ENCODE peak calls at places on chromosomes 12 and 14, in eight cellular contexts. One of them, this sample, is unnamed.

GRCh38 chr14:93104961-93105360 is 10.8 kb downstream of the ITPK1 start:
- DNase-seq in WTC11: peak
- DNase-seq in HepG2: peak
- DNase-seq in GM12878: no peak
- DNase-seq in IMR-90: no peak
- DNase-seq in K562: no peak
- DNase-seq in H1: no peak
- DNase-seq in SK-N-SH: no peak
- DNase-seq in this sample: no peak

GRCh38 chr12:130879212-130879686 is 7.4 kb downstream of the RAN start:
- DNase-seq in WTC11: no peak
- DNase-seq in HepG2: no peak
- DNase-seq in GM12878: peak
- DNase-seq in IMR-90: no peak
- DNase-seq in K562: no peak
- DNase-seq in H1: peak
- DNase-seq in SK-N-SH: peak
- DNase-seq in this sample: no peak

GRCh38 chr12:66156654-66157053 is 13.1 kb downstream of the TMBIM4 start:
- DNase-seq in WTC11: no peak
- DNase-seq in HepG2: no peak
- DNase-seq in GM12878: no peak
- DNase-seq in IMR-90: peak
- DNase-seq in K562: no peak
- DNase-seq in H1: no peak
- DNase-seq in SK-N-SH: no peak
- DNase-seq in this sample: no peak

GRCh38 chr14:63928744-63929174 is 76.0 kb downstream of the SYNE2 start:
- DNase-seq in WTC11: no peak
- DNase-seq in HepG2: no peak
- DNase-seq in GM12878: no peak
- DNase-seq in IMR-90: no peak
- DNase-seq in K562: no peak
- DNase-seq in H1: no peak
- DNase-seq in SK-N-SH: peak
- DNase-seq in this sample: no peak

GRCh38 chr12:107131832-107132616 is 38.7 kb upstream of the CRY1 start:
- DNase-seq in WTC11: no peak
- DNase-seq in HepG2: peak
- DNase-seq in GM12878: no peak
- DNase-seq in IMR-90: peak
- DNase-seq in K562: peak
- DNase-seq in H1: peak
- DNase-seq in SK-N-SH: peak
- DNase-seq in this sample: peak

GRCh38 chr12:53219116-53219955 is 12.3 kb upstream of the ITGB7 start:
- DNase-seq in WTC11: no peak
- DNase-seq in HepG2: no peak
- DNase-seq in GM12878: no peak
- DNase-seq in IMR-90: peak
- DNase-seq in K562: peak
- DNase-seq in H1: no peak
- DNase-seq in SK-N-SH: no peak
- DNase-seq in this sample: peak

GRCh38 chr12:32135967-32136366 is 29.3 kb downstream of the BICD1 start:
- DNase-seq in WTC11: no peak
- DNase-seq in HepG2: peak
- DNase-seq in GM12878: no peak
- DNase-seq in IMR-90: no peak
- DNase-seq in K562: no peak
- DNase-seq in H1: no peak
- DNase-seq in SK-N-SH: no peak
- DNase-seq in this sample: no peak

GRCh38 chr14:55850803-55851202 is 267.4 kb upstream of the PELI2 start:
- DNase-seq in WTC11: no peak
- DNase-seq in HepG2: no peak
- DNase-seq in GM12878: no peak
- DNase-seq in IMR-90: peak
- DNase-seq in K562: no peak
- DNase-seq in H1: no peak
- DNase-seq in SK-N-SH: no peak
- DNase-seq in this sample: peak

GRCh38 chr14:68576496-68577244 is 216.2 kb downstream of the ZFP36L1 start:
- DNase-seq in WTC11: no peak
- DNase-seq in HepG2: peak
- DNase-seq in GM12878: no peak
- DNase-seq in IMR-90: peak
- DNase-seq in K562: peak
- DNase-seq in H1: no peak
- DNase-seq in SK-N-SH: no peak
- DNase-seq in this sample: peak

GRCh38 chr14:43539210-43539609 is 967.9 kb downstream of the FSCB start:
- DNase-seq in WTC11: peak
- DNase-seq in HepG2: peak
- DNase-seq in GM12878: no peak
- DNase-seq in IMR-90: peak
- DNase-seq in K562: no peak
- DNase-seq in H1: no peak
- DNase-seq in SK-N-SH: no peak
- DNase-seq in this sample: no peak

GRCh38 chr12:47271800-47272230 is 192.1 kb upstream of the AMIGO2 start:
- DNase-seq in WTC11: no peak
- DNase-seq in HepG2: no peak
- DNase-seq in GM12878: no peak
- DNase-seq in IMR-90: no peak
- DNase-seq in K562: no peak
- DNase-seq in H1: no peak
- DNase-seq in SK-N-SH: no peak
- DNase-seq in this sample: peak

GRCh38 chr14:24246765-24247212 is 4.4 kb upstream of the TINF2 start:
- DNase-seq in WTC11: no peak
- DNase-seq in HepG2: no peak
- DNase-seq in GM12878: peak
- DNase-seq in IMR-90: peak
- DNase-seq in K562: no peak
- DNase-seq in H1: no peak
- DNase-seq in SK-N-SH: no peak
- DNase-seq in this sample: no peak

GRCh38 chr14:94439453-94440057 is 13.0 kb downstream of the SERPINA11 start:
- DNase-seq in WTC11: no peak
- DNase-seq in HepG2: no peak
- DNase-seq in GM12878: no peak
- DNase-seq in IMR-90: no peak
- DNase-seq in K562: no peak
- DNase-seq in H1: no peak
- DNase-seq in SK-N-SH: no peak
- DNase-seq in this sample: no peak

GRCh38 chr12:125183187-125184067 is 118.2 kb downstream of the AACS start:
- DNase-seq in WTC11: peak
- DNase-seq in HepG2: peak
- DNase-seq in GM12878: peak
- DNase-seq in IMR-90: peak
- DNase-seq in K562: peak
- DNase-seq in H1: peak
- DNase-seq in SK-N-SH: peak
- DNase-seq in this sample: peak

GRCh38 chr12:19261773-19262172 is 132.2 kb downstream of the PLEKHA5 start:
- DNase-seq in WTC11: no peak
- DNase-seq in HepG2: no peak
- DNase-seq in GM12878: no peak
- DNase-seq in IMR-90: no peak
- DNase-seq in K562: no peak
- DNase-seq in H1: no peak
- DNase-seq in SK-N-SH: no peak
- DNase-seq in this sample: no peak

GRCh38 chr12:88381456-88381855 is 198.8 kb downstream of the KITLG start:
- DNase-seq in WTC11: no peak
- DNase-seq in HepG2: no peak
- DNase-seq in GM12878: no peak
- DNase-seq in IMR-90: no peak
- DNase-seq in K562: no peak
- DNase-seq in H1: no peak
- DNase-seq in SK-N-SH: no peak
- DNase-seq in this sample: no peak

GRCh38 chr14:92352158-92352985 is 29.4 kb downstream of the SLC24A4 start:
- DNase-seq in WTC11: peak
- DNase-seq in HepG2: peak
- DNase-seq in GM12878: no peak
- DNase-seq in IMR-90: no peak
- DNase-seq in K562: peak
- DNase-seq in H1: peak
- DNase-seq in SK-N-SH: no peak
- DNase-seq in this sample: peak

GRCh38 chr14:101492716-101493115 is 68.6 kb upstream of the DIO3 start:
- DNase-seq in WTC11: no peak
- DNase-seq in HepG2: no peak
- DNase-seq in GM12878: no peak
- DNase-seq in IMR-90: no peak
- DNase-seq in K562: no peak
- DNase-seq in H1: no peak
- DNase-seq in SK-N-SH: no peak
- DNase-seq in this sample: no peak

GRCh38 chr12:123267991-123268843 is 3.4 kb downstream of the CDK2AP1 start:
- DNase-seq in WTC11: no peak
- DNase-seq in HepG2: no peak
- DNase-seq in GM12878: no peak
- DNase-seq in IMR-90: no peak
- DNase-seq in K562: no peak
- DNase-seq in H1: no peak
- DNase-seq in SK-N-SH: peak
- DNase-seq in this sample: no peak

DNA sequence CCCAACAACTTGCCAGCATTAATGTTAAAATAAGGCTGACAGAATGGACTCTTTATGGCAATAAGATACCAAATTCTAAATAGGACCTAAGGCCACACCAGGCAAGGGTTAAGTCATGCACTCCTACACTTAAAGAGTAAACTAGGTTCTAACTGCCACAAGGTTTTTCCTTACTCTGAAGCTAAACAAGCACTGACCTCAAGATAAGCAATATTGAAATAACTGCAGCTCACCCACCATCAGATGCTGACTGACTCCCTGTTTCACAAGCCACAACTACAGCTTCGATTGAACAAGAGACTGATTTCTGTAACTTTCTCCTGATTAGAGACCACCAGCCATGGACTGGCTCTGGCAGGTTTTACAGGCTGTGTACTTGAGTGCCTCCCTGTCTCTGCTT is 70.7 kb upstream of the DAAM1 start:
- DNase-seq in WTC11: no peak
- DNase-seq in HepG2: no peak
- DNase-seq in GM12878: no peak
- DNase-seq in IMR-90: peak
- DNase-seq in K562: no peak
- DNase-seq in H1: no peak
- DNase-seq in SK-N-SH: no peak
- DNase-seq in this sample: no peak
- TF ChIP-seq CTCF in WTC11: no peak
- TF ChIP-seq CTCF in HepG2: no peak
- TF ChIP-seq CTCF in GM12878: no peak
- TF ChIP-seq CTCF in IMR-90: no peak
- TF ChIP-seq CTCF in K562: no peak
- TF ChIP-seq CTCF in H1: no peak
- TF ChIP-seq CTCF in SK-N-SH: no peak
- TF ChIP-seq CTCF in this sample: no peak

GRCh38 chr12:83089575-83089974 is 402.9 kb downstream of the TMTC2 start:
- DNase-seq in WTC11: no peak
- DNase-seq in HepG2: no peak
- DNase-seq in GM12878: no peak
- DNase-seq in IMR-90: no peak
- DNase-seq in K562: no peak
- DNase-seq in H1: no peak
- DNase-seq in SK-N-SH: no peak
- DNase-seq in this sample: no peak

GRCh38 chr12:83084516-83085234 is 398.0 kb downstream of the TMTC2 start:
- DNase-seq in WTC11: no peak
- DNase-seq in HepG2: no peak
- DNase-seq in GM12878: no peak
- DNase-seq in IMR-90: no peak
- DNase-seq in K562: no peak
- DNase-seq in H1: no peak
- DNase-seq in SK-N-SH: no peak
- DNase-seq in this sample: no peak

DNA sequence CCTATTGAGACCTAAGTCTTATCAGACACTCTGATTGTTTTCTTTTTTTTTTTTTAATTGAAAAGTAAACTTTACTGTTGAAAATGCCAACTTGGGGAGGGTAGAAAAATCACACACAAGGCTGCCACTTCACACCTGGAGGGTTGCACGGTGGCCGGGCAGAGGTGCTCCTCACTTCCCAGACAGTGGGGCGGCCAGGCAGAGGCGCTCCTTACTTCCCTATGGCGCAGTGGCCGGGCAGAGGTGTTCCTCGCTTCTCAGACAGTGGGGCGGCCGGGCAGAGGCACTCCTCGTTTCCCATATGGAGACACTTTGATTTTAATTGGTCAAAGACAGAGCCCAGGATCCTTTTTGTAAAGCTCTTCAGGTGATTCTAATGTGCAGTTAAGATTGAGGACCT is 399.3 kb downstream of the TMTC2 start:
- DNase-seq in WTC11: no peak
- DNase-seq in HepG2: no peak
- DNase-seq in GM12878: no peak
- DNase-seq in IMR-90: no peak
- DNase-seq in K562: no peak
- DNase-seq in H1: no peak
- DNase-seq in SK-N-SH: no peak
- DNase-seq in this sample: no peak
- TF ChIP-seq USF2 in WTC11: no peak
- TF ChIP-seq USF2 in HepG2: no peak
- TF ChIP-seq USF2 in GM12878: no peak
- TF ChIP-seq USF2 in IMR-90: no peak
- TF ChIP-seq USF2 in K562: no peak
- TF ChIP-seq USF2 in H1: no peak
- TF ChIP-seq USF2 in SK-N-SH: no peak
- TF ChIP-seq USF2 in this sample: no peak

DNA sequence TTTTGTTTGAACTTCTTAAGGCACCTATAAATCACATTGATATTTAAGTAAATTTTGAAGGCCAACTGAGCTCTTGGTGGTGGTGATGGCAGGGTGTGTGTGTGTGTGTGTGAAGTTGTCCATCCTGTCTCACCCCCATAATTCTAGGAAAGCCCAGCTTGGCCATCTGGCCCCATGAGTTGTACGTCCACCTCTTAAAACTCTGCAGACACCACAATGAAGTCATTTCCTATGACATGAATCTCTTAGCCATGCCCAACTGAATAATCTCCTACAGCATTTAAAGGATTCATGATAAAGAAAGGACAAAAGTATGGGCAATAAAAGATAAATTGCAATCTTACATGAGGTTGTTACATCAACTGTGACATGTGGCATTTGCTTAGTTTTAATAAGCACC is 123.4 kb downstream of the TTC7B start:
- DNase-seq in WTC11: no peak
- DNase-seq in HepG2: no peak
- DNase-seq in GM12878: no peak
- DNase-seq in IMR-90: peak
- DNase-seq in K562: no peak
- DNase-seq in H1: no peak
- DNase-seq in SK-N-SH: no peak
- DNase-seq in this sample: no peak
- TF ChIP-seq CTCF in WTC11: no peak
- TF ChIP-seq CTCF in HepG2: no peak
- TF ChIP-seq CTCF in GM12878: no peak
- TF ChIP-seq CTCF in IMR-90: no peak
- TF ChIP-seq CTCF in K562: no peak
- TF ChIP-seq CTCF in H1: no peak
- TF ChIP-seq CTCF in SK-N-SH: no peak
- TF ChIP-seq CTCF in this sample: no peak

GRCh38 chr12:11812558-11813421 is 163.3 kb downstream of the ETV6 start:
- DNase-seq in WTC11: peak
- DNase-seq in HepG2: peak
- DNase-seq in GM12878: no peak
- DNase-seq in IMR-90: peak
- DNase-seq in K562: no peak
- DNase-seq in H1: peak
- DNase-seq in SK-N-SH: peak
- DNase-seq in this sample: no peak
- TF ChIP-seq USF2 in WTC11: no peak
- TF ChIP-seq USF2 in HepG2: no peak
- TF ChIP-seq USF2 in GM12878: no peak
- TF ChIP-seq USF2 in IMR-90: no peak
- TF ChIP-seq USF2 in K562: no peak
- TF ChIP-seq USF2 in H1: no peak
- TF ChIP-seq USF2 in SK-N-SH: no peak
- TF ChIP-seq USF2 in this sample: no peak